ENCODE peak calls at places on chromosome 10, in six cellular contexts. Z is AG04450, K is upper lobe of right lung, R is posterior vena cava, C is progenitor cell of endocrine pancreas, D is C1 segment of cervical spinal cord. W is an unnamed sample.
A peak's percentile ranks its signal among the peaks of the same experiment; 100 is the strongest.

GRCh38 chr10:24910574-24910973 is 41.8 kb downstream of the PRTFDC1 start:
- DNase-seq in D (no peak), K (no peak), C (no peak), Z (no peak), R (no peak), W (no peak)

GRCh38 chr10:27713906-27714305 is 31.7 kb downstream of the MKX start:
- DNase-seq in Z (no peak), K (no peak), C (no peak), R (no peak), D (no peak), W (no peak)

GRCh38 chr10:120508393-120508792 is 51.4 kb downstream of the PLPP4 start:
- DNase-seq in D (no peak), K (no peak), Z (no peak), C (no peak), R (no peak), W (peak; percentile 95)

GRCh38 chr10:69868821-69869220 is 67.1 kb downstream of the COL13A1 start:
- DNase-seq in D (no peak), R (no peak), Z (no peak), C (no peak), K (no peak), W (no peak)

GRCh38 chr10:113093188-113094113 is 143.4 kb downstream of the TCF7L2 start:
- DNase-seq in C (no peak), K (peak; percentile 71), D (no peak), R (no peak), Z (no peak), W (peak; percentile 68)

GRCh38 chr10:45001382-45002148 is 842 bp downstream of the ZNF22 start:
- DNase-seq in Z (no peak), R (peak; percentile 90), K (peak; percentile 83), C (no peak), D (no peak), W (peak; percentile 45)

GRCh38 chr10:124211921-124212320 is 118.5 kb upstream of the CHST15 start:
- DNase-seq in C (no peak), Z (no peak), D (no peak), K (no peak), R (no peak), W (no peak)

GRCh38 chr10:112585052-112585451 is 138.0 kb downstream of the VTI1A start:
- DNase-seq in D (no peak), C (no peak), R (no peak), Z (no peak), K (no peak), W (no peak)

GRCh38 chr10:66366163-66366562 is 559.7 kb upstream of the LRRTM3 start:
- DNase-seq in C (no peak), R (no peak), D (no peak), Z (no peak), K (no peak), W (no peak)

GRCh38 chr10:48589266-48589665 is 15.6 kb downstream of the ARHGAP22 start:
- DNase-seq in K (no peak), R (no peak), C (no peak), D (no peak), Z (peak; percentile 78), W (no peak)

GRCh38 chr10:110978204-110978603 is 58.8 kb downstream of the SHOC2 start:
- DNase-seq in R (no peak), D (no peak), K (no peak), C (no peak), Z (no peak), W (no peak)

GRCh38 chr10:33455029-33455428 is 120.6 kb upstream of the NRP1 start:
- DNase-seq in K (no peak), R (no peak), C (no peak), D (no peak), Z (no peak), W (no peak)

GRCh38 chr10:35424680-35425285 is 88.5 kb downstream of the CCNY start:
- DNase-seq in Z (no peak), C (no peak), D (no peak), K (no peak), R (no peak), W (no peak)

GRCh38 chr10:127413326-127413725 is 135.8 kb upstream of the NPS start:
- DNase-seq in C (no peak), K (peak; percentile 54), D (no peak), Z (no peak), R (no peak), W (no peak)

GRCh38 chr10:17599089-17599488 is 18.1 kb downstream of the HACD1 start:
- DNase-seq in R (no peak), D (no peak), Z (peak; percentile 3), C (no peak), K (no peak), W (no peak)

GRCh38 chr10:133158437-133158755 is 1.6 kb upstream of the KNDC1 start:
- DNase-seq in C (no peak), D (no peak), K (no peak), Z (no peak), R (peak; percentile 58), W (no peak)

GRCh38 chr10:90890347-90890746 is 18.6 kb downstream of the RPP30 start:
- DNase-seq in K (no peak), D (no peak), C (no peak), R (no peak), Z (no peak), W (no peak)

GRCh38 chr10:58239561-58240169 is 28.0 kb downstream of the IPMK start:
- DNase-seq in D (no peak), R (no peak), C (no peak), K (no peak), Z (no peak), W (no peak)

GRCh38 chr10:37495415-37495814 is 362.0 kb downstream of the ZNF248 start:
- DNase-seq in K (no peak), C (no peak), R (no peak), D (no peak), Z (no peak), W (no peak)

GRCh38 chr10:4457597-4457996 is 368.4 kb upstream of the AKR1E2 start:
- DNase-seq in Z (no peak), R (no peak), C (no peak), K (no peak), D (no peak), W (no peak)

GRCh38 chr10:105068497-105068896 is 427.4 kb downstream of the SORCS3 start:
- DNase-seq in R (no peak), C (no peak), D (no peak), K (no peak), Z (no peak), W (no peak)

W was measured in kidney epithelial cell.